ENCODE peak calls at places on chromosomes 6 and 20, in five cellular contexts. W, U, T, Z and I are unnamed samples.

GRCh38 chr6:17015551-17016381 is 86.1 kb upstream of the STMND1 start:
- DNase-seq in T (peak), W (peak), Z (no peak), U (peak), I (no peak)

GRCh38 chr20:33835773-33836172 is 24.6 kb downstream of the CHMP4B start:
- DNase-seq in W (peak), U (peak), Z (no peak), T (no peak), I (no peak)

GRCh38 chr6:25418463-25419052 is 139.4 kb downstream of the CARMIL1 start:
- DNase-seq in T (no peak), W (no peak), Z (no peak), U (no peak), I (no peak)

GRCh38 chr20:59822291-59823029 is 111.0 kb downstream of the SYCP2 start:
- DNase-seq in Z (no peak), T (no peak), W (no peak), U (no peak), I (peak)

GRCh38 chr6:68233623-68234022 is 401.5 kb upstream of the ADGRB3 start:
- DNase-seq in U (no peak), T (no peak), Z (no peak), W (no peak), I (no peak)

GRCh38 chr6:168302534-168302933 is 17.0 kb downstream of the DACT2 start:
- DNase-seq in U (no peak), T (no peak), Z (no peak), W (no peak), I (no peak)

GRCh38 chr6:168319279-168320051 is at the start of gene DACT2:
- DNase-seq in T (no peak), U (no peak), W (no peak), Z (no peak), I (no peak)

GRCh38 chr20:47289096-47289495 is 67.4 kb downstream of the ZMYND8 start:
- DNase-seq in T (no peak), Z (no peak), W (no peak), U (no peak), I (no peak)

GRCh38 chr6:24117016-24117415 is 9.0 kb upstream of the NRSN1 start:
- DNase-seq in U (no peak), W (no peak), Z (no peak), T (no peak), I (no peak)

GRCh38 chr6:37987008-37987407 is 167.5 kb downstream of the ZFAND3 start:
- DNase-seq in W (no peak), U (no peak), Z (no peak), T (no peak), I (no peak)

GRCh38 chr20:33993800-33994623 is at the start of gene RALY:
- DNase-seq in U (peak), W (peak), Z (peak), T (peak), I (peak)